ENCODE peak calls at places on chromosomes 2 and 18, in ten cellular contexts. I is cardiac fibroblast; O is stimulated activated CD4-positive, alpha-beta T cell treated with anti-CD3 and anti-CD28 coated beads, Interleukin-12 subunit alpha, Interleukin-12 subunit beta, amount 100 ng/mL, for 4 hours; K is central memory CD4-positive, alpha-beta T cell; M is cardiac septum; U is HTR-8/SVneo; Z is heart left ventricle; D is C1 segment of cervical spinal cord; W is HT1080; X is NCI-H2081. S is an unnamed sample.

GRCh38 chr2:60550151-60550983 is 3.1 kb downstream of the BCL11A start:
- DNase-seq in I (peak), O (no peak), K (no peak), M (no peak), U (peak), Z (peak), D (peak), W (peak), X (peak), S (peak)

GRCh38 chr2:134246154-134246874 is 7.6 kb upstream of the MGAT5 start:
- DNase-seq in I (no peak), O (no peak), K (no peak), M (no peak), U (no peak), Z (no peak), D (no peak), W (no peak), X (no peak), S (no peak)

GRCh38 chr18:11343096-11343495 is 193.7 kb upstream of the PIEZO2 start:
- DNase-seq in I (no peak), O (no peak), K (no peak), M (no peak), U (no peak), Z (no peak), D (no peak), W (no peak), X (no peak), S (no peak)

GRCh38 chr2:89780318-89780717 is 1088.8 kb downstream of the RPIA start:
- DNase-seq in I (no peak), O (no peak), K (no peak), M (no peak), U (no peak), Z (no peak), D (no peak), W (no peak), X (no peak), S (no peak)

GRCh38 chr2:168174761-168175160 is 72.6 kb downstream of the STK39 start:
- DNase-seq in I (no peak), O (no peak), K (peak), M (no peak), U (no peak), Z (no peak), D (no peak), W (no peak), X (no peak), S (no peak)

GRCh38 chr2:15770148-15770547 is 170.2 kb upstream of the MYCN start:
- DNase-seq in I (no peak), O (no peak), K (no peak), M (peak), U (no peak), Z (no peak), D (no peak), W (no peak), X (no peak), S (no peak)

GRCh38 chr2:238989484-238989883 is 141.6 kb downstream of the TWIST2 start:
- DNase-seq in I (no peak), O (no peak), K (no peak), M (no peak), U (no peak), Z (no peak), D (no peak), W (no peak), X (no peak), S (no peak)

GRCh38 chr2:172496096-172496709 is 59.7 kb upstream of the PDK1 start:
- DNase-seq in I (no peak), O (no peak), K (peak), M (no peak), U (no peak), Z (no peak), D (no peak), W (no peak), X (no peak), S (no peak)

GRCh38 chr18:76619342-76620315 is 124.6 kb upstream of the ZNF516 start:
- DNase-seq in I (peak), O (no peak), K (no peak), M (peak), U (no peak), Z (peak), D (peak), W (no peak), X (no peak), S (peak)

GRCh38 chr2:241550616-241551580 is 7.6 kb upstream of the BOK start:
- DNase-seq in I (no peak), O (no peak), K (no peak), M (no peak), U (no peak), Z (peak), D (no peak), W (no peak), X (no peak), S (no peak)

GRCh38 chr18:79939096-79939495 is 12.4 kb downstream of the SLC66A2 start:
- DNase-seq in I (no peak), O (no peak), K (no peak), M (no peak), U (no peak), Z (no peak), D (no peak), W (no peak), X (no peak), S (no peak)

GRCh38 chr18:457533-457932 is 43.0 kb downstream of the COLEC12 start:
- DNase-seq in I (peak), O (no peak), K (no peak), M (no peak), U (no peak), Z (no peak), D (no peak), W (no peak), X (no peak), S (no peak)

GRCh38 chr2:154692927-154693326 is 5.6 kb upstream of the KCNJ3 start:
- DNase-seq in I (peak), O (no peak), K (no peak), M (no peak), U (no peak), Z (no peak), D (no peak), W (peak), X (no peak), S (peak)

GRCh38 chr2:225334524-225334923 is 65.0 kb upstream of the NYAP2 start:
- DNase-seq in I (no peak), O (no peak), K (no peak), M (no peak), U (no peak), Z (no peak), D (no peak), W (no peak), X (peak), S (no peak)

GRCh38 chr2:109736177-109736827 is 57.8 kb upstream of the RGPD5 start:
- DNase-seq in I (peak), O (no peak), K (no peak), M (no peak), U (peak), Z (no peak), D (peak), W (peak), X (peak), S (peak)

GRCh38 chr2:45823723-45824206 is 172.3 kb downstream of the PRKCE start:
- DNase-seq in I (no peak), O (no peak), K (no peak), M (peak), U (no peak), Z (peak), D (peak), W (peak), X (peak), S (no peak)

GRCh38 chr2:233689498-233689897 is 3.2 kb upstream of the UGT1A6 start:
- DNase-seq in I (no peak), O (no peak), K (no peak), M (no peak), U (no peak), Z (no peak), D (no peak), W (no peak), X (no peak), S (no peak)

GRCh38 chr2:172736419-172737174 is 952 bp downstream of the RAPGEF4 start:
- DNase-seq in I (no peak), O (no peak), K (no peak), M (no peak), U (no peak), Z (no peak), D (no peak), W (no peak), X (peak), S (no peak)

GRCh38 chr18:56517181-56517580 is 121.2 kb downstream of the TXNL1 start:
- DNase-seq in I (no peak), O (no peak), K (no peak), M (no peak), U (no peak), Z (no peak), D (no peak), W (no peak), X (no peak), S (no peak)

GRCh38 chr2:42961385-42961800 is 169.0 kb upstream of the HAAO start:
- DNase-seq in I (no peak), O (no peak), K (no peak), M (peak), U (no peak), Z (peak), D (peak), W (no peak), X (no peak), S (no peak)

GRCh38 chr2:49843314-49843713 is 689.0 kb upstream of the FSHR start:
- DNase-seq in I (no peak), O (no peak), K (no peak), M (no peak), U (no peak), Z (no peak), D (no peak), W (no peak), X (no peak), S (no peak)

S was measured in COLO829.